ENCODE peak calls at places on chromosome 13, in ten cellular contexts. One of them, this sample, is unnamed.

GRCh38 chr13:98173431-98173921 is 3.6 kb downstream of the RNF113B start:
- DNase-seq in BE2C: no peak
- DNase-seq in Daoy: peak
- DNase-seq in DMS 273 treated with DMSO at 0.1 percent for 48 hours: no peak
- DNase-seq in germinal center: no peak
- DNase-seq in cardiac fibroblast: peak
- DNase-seq in T1000: peak
- DNase-seq in activated effector memory CD4-positive, alpha-beta T cell treated with anti-CD3 and anti-CD28 coated beads, Interleukin-2, amount 50 U/mL, for 16 hours: no peak
- DNase-seq in left colon: no peak
- DNase-seq in AG04449: peak
- DNase-seq in this sample: no peak

GRCh38 chr13:44417446-44417845 is 43.8 kb downstream of the SERP2 start:
- DNase-seq in BE2C: no peak
- DNase-seq in Daoy: no peak
- DNase-seq in DMS 273 treated with DMSO at 0.1 percent for 48 hours: no peak
- DNase-seq in germinal center: no peak
- DNase-seq in cardiac fibroblast: no peak
- DNase-seq in T1000: no peak
- DNase-seq in activated effector memory CD4-positive, alpha-beta T cell treated with anti-CD3 and anti-CD28 coated beads, Interleukin-2, amount 50 U/mL, for 16 hours: no peak
- DNase-seq in left colon: no peak
- DNase-seq in AG04449: no peak
- DNase-seq in this sample: no peak

GRCh38 chr13:36219883-36220282 is 5.5 kb upstream of the SOHLH2 start:
- DNase-seq in BE2C: no peak
- DNase-seq in Daoy: no peak
- DNase-seq in DMS 273 treated with DMSO at 0.1 percent for 48 hours: no peak
- DNase-seq in germinal center: no peak
- DNase-seq in cardiac fibroblast: no peak
- DNase-seq in T1000: no peak
- DNase-seq in activated effector memory CD4-positive, alpha-beta T cell treated with anti-CD3 and anti-CD28 coated beads, Interleukin-2, amount 50 U/mL, for 16 hours: no peak
- DNase-seq in left colon: no peak
- DNase-seq in AG04449: no peak
- DNase-seq in this sample: no peak

GRCh38 chr13:111519041-111519440 is 198.6 kb downstream of the TEX29 start:
- DNase-seq in BE2C: no peak
- DNase-seq in Daoy: no peak
- DNase-seq in DMS 273 treated with DMSO at 0.1 percent for 48 hours: no peak
- DNase-seq in germinal center: no peak
- DNase-seq in cardiac fibroblast: no peak
- DNase-seq in T1000: no peak
- DNase-seq in activated effector memory CD4-positive, alpha-beta T cell treated with anti-CD3 and anti-CD28 coated beads, Interleukin-2, amount 50 U/mL, for 16 hours: no peak
- DNase-seq in left colon: no peak
- DNase-seq in AG04449: no peak
- DNase-seq in this sample: no peak

GRCh38 chr13:110546933-110547332 is 14.6 kb downstream of the RAB20 start:
- DNase-seq in BE2C: no peak
- DNase-seq in Daoy: peak
- DNase-seq in DMS 273 treated with DMSO at 0.1 percent for 48 hours: no peak
- DNase-seq in germinal center: no peak
- DNase-seq in cardiac fibroblast: peak
- DNase-seq in T1000: peak
- DNase-seq in activated effector memory CD4-positive, alpha-beta T cell treated with anti-CD3 and anti-CD28 coated beads, Interleukin-2, amount 50 U/mL, for 16 hours: no peak
- DNase-seq in left colon: peak
- DNase-seq in AG04449: peak
- DNase-seq in this sample: no peak

GRCh38 chr13:53004605-53005004 is 24.0 kb upstream of the OLFM4 start:
- DNase-seq in BE2C: no peak
- DNase-seq in Daoy: no peak
- DNase-seq in DMS 273 treated with DMSO at 0.1 percent for 48 hours: no peak
- DNase-seq in germinal center: no peak
- DNase-seq in cardiac fibroblast: no peak
- DNase-seq in T1000: no peak
- DNase-seq in activated effector memory CD4-positive, alpha-beta T cell treated with anti-CD3 and anti-CD28 coated beads, Interleukin-2, amount 50 U/mL, for 16 hours: no peak
- DNase-seq in left colon: no peak
- DNase-seq in AG04449: no peak
- DNase-seq in this sample: no peak

GRCh38 chr13:59641261-59641660 is 522.5 kb downstream of the DIAPH3 start:
- DNase-seq in BE2C: no peak
- DNase-seq in Daoy: no peak
- DNase-seq in DMS 273 treated with DMSO at 0.1 percent for 48 hours: no peak
- DNase-seq in germinal center: no peak
- DNase-seq in cardiac fibroblast: no peak
- DNase-seq in T1000: no peak
- DNase-seq in activated effector memory CD4-positive, alpha-beta T cell treated with anti-CD3 and anti-CD28 coated beads, Interleukin-2, amount 50 U/mL, for 16 hours: no peak
- DNase-seq in left colon: no peak
- DNase-seq in AG04449: no peak
- DNase-seq in this sample: no peak

GRCh38 chr13:31276386-31276785 is 76.6 kb downstream of the B3GLCT start:
- DNase-seq in BE2C: no peak
- DNase-seq in Daoy: no peak
- DNase-seq in DMS 273 treated with DMSO at 0.1 percent for 48 hours: no peak
- DNase-seq in germinal center: no peak
- DNase-seq in cardiac fibroblast: peak
- DNase-seq in T1000: no peak
- DNase-seq in activated effector memory CD4-positive, alpha-beta T cell treated with anti-CD3 and anti-CD28 coated beads, Interleukin-2, amount 50 U/mL, for 16 hours: no peak
- DNase-seq in left colon: no peak
- DNase-seq in AG04449: no peak
- DNase-seq in this sample: no peak

This sample was measured in SK-N-MC.